ENCODE peak calls at places on chromosomes 12 and 14, in eight cellular contexts. I is CD4-positive, CD25-positive, alpha-beta regulatory T cell; L is astrocyte of the spinal cord; H is fibroblast of pulmonary artery; Z is cardiac fibroblast; A is fibroblast of lung; X is adipocyte; S is SJCRH30. D is an unnamed sample.
A peak's percentile ranks its signal among the peaks of the same experiment; 100 is the strongest.

GRCh38 chr14:55500219-55500701 is 59.8 kb upstream of the TBPL2 start:
- DNase-seq in I (no peak), L (no peak), H (no peak), Z (no peak), A (no peak), X (no peak), S (no peak), D (no peak)

GRCh38 chr14:105294142-105294597 is 6.6 kb downstream of the BRF1 start:
- DNase-seq in I (peak; percentile 37), L (peak; percentile 65), H (peak; percentile 51), Z (peak; percentile 14), A (no peak), X (no peak), S (no peak), D (no peak)

GRCh38 chr12:66217342-66217929 is 28.4 kb downstream of the IRAK3 start:
- DNase-seq in I (no peak), L (no peak), H (peak; percentile 45), Z (peak; percentile 36), A (no peak), X (no peak), S (no peak), D (peak; percentile 89)

GRCh38 chr14:31387091-31387490 is 33.3 kb downstream of the HEATR5A start:
- DNase-seq in I (no peak), L (no peak), H (no peak), Z (no peak), A (no peak), X (no peak), S (no peak), D (no peak)

GRCh38 chr14:67503331-67503730 is 14.8 kb upstream of the TMEM229B start:
- DNase-seq in I (no peak), L (no peak), H (no peak), Z (no peak), A (no peak), X (no peak), S (no peak), D (no peak)

GRCh38 chr14:59406454-59407245 is 58.5 kb downstream of the GPR135 start:
- DNase-seq in I (no peak), L (peak; percentile 51), H (peak; percentile 91), Z (peak; percentile 53), A (peak; percentile 69), X (peak; percentile 28), S (no peak), D (no peak)

GRCh38 chr12:16692099-16692498 is 86.1 kb upstream of the LMO3 start:
- DNase-seq in I (no peak), L (no peak), H (no peak), Z (no peak), A (no peak), X (no peak), S (no peak), D (no peak)

GRCh38 chr12:131914179-131914702 is 14.8 kb upstream of the PUS1 start:
- DNase-seq in I (no peak), L (no peak), H (no peak), Z (no peak), A (no peak), X (no peak), S (no peak), D (no peak)

GRCh38 chr14:105075364-105076295 is 10.4 kb upstream of the GPR132 start:
- DNase-seq in I (no peak), L (no peak), H (peak; percentile 23), Z (no peak), A (peak; percentile 43), X (peak; percentile 10), S (peak; percentile 87), D (no peak)

GRCh38 chr12:14961466-14962155 is at the start of gene ARHGDIB:
- DNase-seq in I (peak; percentile 93), L (no peak), H (peak; percentile 87), Z (peak; percentile 69), A (no peak), X (no peak), S (no peak), D (peak; percentile 81)

GRCh38 chr12:24778486-24779304 is 170.2 kb downstream of the BCAT1 start:
- DNase-seq in I (no peak), L (peak; percentile 77), H (peak; percentile 74), Z (peak; percentile 80), A (peak; percentile 80), X (peak; percentile 61), S (peak; percentile 73), D (no peak)

GRCh38 chr14:58299665-58300202 is 1.4 kb downstream of the ARID4A start:
- DNase-seq in I (no peak), L (peak; percentile 15), H (no peak), Z (peak; percentile 13), A (no peak), X (peak; percentile 47), S (peak; percentile 40), D (no peak)

GRCh38 chr12:74317078-74317581 is 220.5 kb upstream of the ATXN7L3B start:
- DNase-seq in I (no peak), L (peak; percentile 88), H (peak; percentile 74), Z (peak; percentile 67), A (peak; percentile 49), X (peak; percentile 47), S (peak; percentile 56), D (peak; percentile 97)

GRCh38 chr12:10153271-10154144 is 18.4 kb downstream of the OLR1 start:
- DNase-seq in I (peak; percentile 68), L (peak; percentile 75), H (peak; percentile 73), Z (peak; percentile 74), A (peak; percentile 81), X (peak; percentile 85), S (peak; percentile 68), D (no peak)

GRCh38 chr12:55929306-55929791 is 1.6 kb upstream of the DGKA start:
- DNase-seq in I (peak; percentile 94), L (no peak), H (no peak), Z (no peak), A (no peak), X (no peak), S (no peak), D (no peak)

GRCh38 chr14:28731358-28731757 is 35.2 kb upstream of the FOXG1 start:
- DNase-seq in I (no peak), L (no peak), H (no peak), Z (no peak), A (no peak), X (no peak), S (no peak), D (no peak)

GRCh38 chr12:76820888-76821482 is 57.1 kb downstream of the ZDHHC17 start:
- DNase-seq in I (no peak), L (peak; percentile 28), H (peak; percentile 44), Z (peak; percentile 56), A (peak; percentile 50), X (peak; percentile 70), S (peak; percentile 56), D (no peak)

GRCh38 chr14:38143651-38144505 is 63.8 kb upstream of the SSTR1 start:
- DNase-seq in I (no peak), L (peak; percentile 72), H (peak; percentile 76), Z (peak; percentile 75), A (peak; percentile 76), X (peak; percentile 68), S (peak; percentile 42), D (no peak)

GRCh38 chr14:38143170-38143569 is 64.5 kb upstream of the SSTR1 start:
- DNase-seq in I (no peak), L (no peak), H (no peak), Z (no peak), A (peak; percentile 8), X (peak; percentile 26), S (no peak), D (peak; percentile 40)

GRCh38 chr14:38150075-38150474 is 57.6 kb upstream of the SSTR1 start:
- DNase-seq in I (peak; percentile 10), L (no peak), H (no peak), Z (no peak), A (peak; percentile 12), X (peak; percentile 15), S (no peak), D (no peak)

GRCh38 chr14:38139926-38140325 is 67.8 kb upstream of the SSTR1 start:
- DNase-seq in I (no peak), L (no peak), H (no peak), Z (no peak), A (no peak), X (no peak), S (no peak), D (no peak)

DNA sequence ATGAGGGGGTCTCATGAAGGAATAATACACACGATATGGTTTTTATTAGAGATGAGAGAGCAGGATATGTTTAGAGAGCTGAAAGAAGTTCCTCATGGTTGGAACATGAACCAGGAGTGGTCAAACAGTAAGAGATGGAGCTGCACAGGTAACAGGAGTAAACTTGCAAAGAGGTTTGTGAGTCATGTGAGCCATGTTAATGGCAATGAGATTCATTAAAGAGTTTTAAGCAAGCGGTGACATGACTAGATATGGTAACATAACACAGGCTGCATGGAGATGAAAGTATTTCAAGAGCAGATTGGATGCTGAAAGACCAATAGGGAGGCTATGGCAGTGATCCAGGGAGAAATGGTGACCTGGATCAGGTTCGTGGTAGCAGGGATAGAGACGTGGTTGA is 62.6 kb upstream of the SSTR1 start:
- DNase-seq in I (no peak), L (no peak), H (no peak), Z (no peak), A (no peak), X (no peak), S (no peak), D (no peak)
- H3K4me3 ChIP-seq in I (no peak overlapping the region), L (no peak overlapping the region), H (no peak overlapping the region), Z (no peak overlapping the region), A (no peak overlapping the region), X (no peak overlapping the region), S (no peak overlapping the region), D (no peak overlapping the region)

DNA sequence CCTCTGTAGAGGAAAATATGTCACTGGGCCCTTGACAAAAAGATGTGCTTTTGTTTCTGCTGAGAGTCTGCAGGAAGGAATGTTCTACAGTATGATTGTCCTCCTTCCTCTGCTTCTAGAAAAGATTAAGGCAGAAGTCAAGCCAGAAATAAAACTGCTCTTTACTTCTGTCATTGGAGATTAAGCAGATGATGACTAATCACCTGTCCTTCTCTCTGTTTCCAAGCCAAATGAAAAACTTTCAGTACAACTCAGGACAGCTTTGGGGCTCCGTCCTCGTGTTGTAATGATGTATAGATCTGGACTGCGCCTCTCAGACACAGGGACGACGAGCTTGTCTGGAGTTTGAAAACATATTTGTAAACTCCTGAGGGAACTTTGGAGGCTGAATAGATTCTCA is 159.3 kb downstream of the DYRK2 start:
- DNase-seq in I (no peak), L (no peak), H (peak; percentile 26), Z (peak; percentile 49), A (peak; percentile 11), X (peak; percentile 27), S (no peak), D (no peak)
- H3K4me3 ChIP-seq in I (no peak overlapping the region), L (no peak overlapping the region), H (peak overlapping the region; percentile 5), Z (no peak overlapping the region), A (no peak overlapping the region), X (peak overlapping the region; percentile 33), S (no peak overlapping the region), D (no peak overlapping the region)

GRCh38 chr12:12715459-12716150 is 1.6 kb upstream of the CDKN1B start:
- DNase-seq in I (peak; percentile 43), L (peak; percentile 34), H (no peak), Z (no peak), A (no peak), X (no peak), S (peak; percentile 71), D (no peak)
- H3K4me3 ChIP-seq in I (peak overlapping the region; percentile 95), L (no peak overlapping the region), H (no peak overlapping the region), Z (no peak overlapping the region), A (peak overlapping the region; percentile 25), X (peak overlapping the region; percentile 99), S (peak overlapping the region; percentile 93), D (peak overlapping the region; percentile 97)

DNA sequence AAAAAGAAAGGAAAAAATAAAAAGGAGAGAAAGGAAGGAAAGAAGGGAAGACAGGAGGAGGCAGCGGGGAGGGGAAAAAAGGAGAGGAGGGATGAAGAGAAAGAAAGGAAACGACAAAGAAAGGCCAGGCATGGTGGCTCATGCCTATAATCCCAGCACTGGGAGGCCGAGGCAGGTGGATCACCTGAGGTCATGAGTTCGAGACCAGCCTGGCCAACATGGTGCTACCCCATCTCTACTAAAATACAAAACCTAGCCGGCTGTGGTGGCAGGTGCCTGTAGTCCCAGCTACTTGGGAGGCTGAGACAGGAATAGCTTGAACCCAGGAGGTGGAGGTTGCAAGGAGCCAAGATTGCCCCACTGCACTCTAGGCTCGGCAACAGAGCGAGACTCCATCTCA is 18.4 kb downstream of the ATXN2 start:
- DNase-seq in I (no peak), L (no peak), H (no peak), Z (no peak), A (no peak), X (no peak), S (no peak), D (no peak)
- H3K4me3 ChIP-seq in I (no peak overlapping the region), L (no peak overlapping the region), H (no peak overlapping the region), Z (no peak overlapping the region), A (no peak overlapping the region), X (no peak overlapping the region), S (no peak overlapping the region), D (no peak overlapping the region)

D was measured in SK-N-MC.